ENCODE peak calls at places on chromosomes 3 and 15, in seven cellular contexts. Q is hepatocyte, T is WERI-Rb-1, D is AG04450, H is HL-60, K is psoas muscle, I is esophagus muscularis mucosa. W is an unnamed sample.

GRCh38 chr15:100734606-100735005 is 132.2 kb downstream of the ASB7 start:
- DNase-seq in Q (no peak), T (no peak), D (no peak), H (no peak), K (no peak), I (no peak), W (no peak)

GRCh38 chr3:78176869-78177268 is 1137.0 kb downstream of the ROBO2 start:
- DNase-seq in Q (no peak), T (no peak), D (no peak), H (no peak), K (no peak), I (no peak), W (no peak)

GRCh38 chr15:43376017-43376705 is 5.3 kb downstream of the TUBGCP4 start:
- DNase-seq in Q (peak), T (peak), D (no peak), H (peak), K (no peak), I (no peak), W (peak)

GRCh38 chr3:138944136-138944658 is 2.7 kb downstream of the FOXL2 start:
- DNase-seq in Q (no peak), T (no peak), D (no peak), H (no peak), K (no peak), I (no peak), W (no peak)

GRCh38 chr3:18344306-18345014 is 80.7 kb downstream of the SATB1 start:
- DNase-seq in Q (no peak), T (no peak), D (no peak), H (no peak), K (no peak), I (no peak), W (no peak)

GRCh38 chr15:37109952-37110630 is 9.7 kb upstream of the MEIS2 start:
- DNase-seq in Q (no peak), T (peak), D (no peak), H (no peak), K (peak), I (no peak), W (no peak)

GRCh38 chr3:183555541-183556081 is at the start of gene KLHL6:
- DNase-seq in Q (no peak), T (no peak), D (no peak), H (peak), K (no peak), I (no peak), W (no peak)

GRCh38 chr15:100716456-100717085 is 114.2 kb downstream of the ASB7 start:
- DNase-seq in Q (no peak), T (no peak), D (no peak), H (no peak), K (no peak), I (no peak), W (no peak)

GRCh38 chr3:4866841-4867240 is 112.4 kb upstream of the BHLHE40 start:
- DNase-seq in Q (peak), T (no peak), D (no peak), H (no peak), K (no peak), I (no peak), W (no peak)

DNA sequence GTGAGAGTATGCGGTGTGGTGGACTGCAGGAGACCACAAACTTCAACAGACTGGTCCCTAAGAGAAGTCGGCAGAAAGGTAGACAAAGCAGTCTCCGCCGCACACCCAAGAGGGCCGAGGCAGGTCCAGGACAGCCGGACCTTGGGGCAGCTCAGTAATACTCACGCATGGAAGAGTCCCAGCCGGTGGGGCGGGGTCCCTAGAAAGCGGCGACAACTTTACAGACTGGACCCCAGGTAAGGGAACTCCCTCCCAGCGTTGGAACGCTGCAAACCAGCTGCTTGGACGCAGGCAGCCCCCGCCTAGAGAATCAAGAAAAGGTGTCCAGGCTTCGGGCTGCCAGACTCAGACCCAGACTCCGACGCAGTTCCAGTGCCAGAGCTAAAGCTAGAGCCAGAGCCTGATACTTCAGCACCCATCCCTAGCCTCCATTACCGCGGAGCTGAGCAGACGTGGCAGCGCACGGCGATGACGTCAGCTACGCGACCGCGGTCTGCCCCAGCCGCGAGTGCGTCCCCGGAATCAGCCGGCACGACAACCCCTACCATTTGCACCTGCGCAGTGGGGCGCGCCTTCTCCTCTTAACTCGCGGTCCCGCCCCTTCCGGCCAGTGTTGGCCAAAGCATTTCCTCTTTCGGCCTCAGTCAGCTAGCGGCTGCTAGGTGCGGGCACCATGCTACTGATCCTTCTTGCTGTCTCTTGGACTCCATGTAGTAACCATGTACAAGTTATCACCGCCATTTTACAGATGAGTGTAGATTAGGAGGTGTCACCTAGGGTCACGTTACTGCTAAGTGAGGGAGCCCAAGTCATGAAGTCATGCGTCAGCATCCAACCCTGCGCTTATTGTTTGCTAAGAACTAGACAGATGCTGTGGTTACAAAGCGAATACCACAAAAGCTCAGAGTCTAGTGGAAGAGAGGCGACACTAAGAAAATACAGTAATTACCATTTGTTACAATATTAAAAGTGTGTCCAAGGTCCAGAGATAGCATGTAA is at the start of gene TMEM39A:
- DNase-seq in Q (peak), T (peak), D (peak), H (peak), K (peak), I (peak), W (peak)
- TF ChIP-seq CTCF in Q (no peak), T (no peak), D (no peak), H (no peak), K (peak), I (no peak), W (peak)

DNA sequence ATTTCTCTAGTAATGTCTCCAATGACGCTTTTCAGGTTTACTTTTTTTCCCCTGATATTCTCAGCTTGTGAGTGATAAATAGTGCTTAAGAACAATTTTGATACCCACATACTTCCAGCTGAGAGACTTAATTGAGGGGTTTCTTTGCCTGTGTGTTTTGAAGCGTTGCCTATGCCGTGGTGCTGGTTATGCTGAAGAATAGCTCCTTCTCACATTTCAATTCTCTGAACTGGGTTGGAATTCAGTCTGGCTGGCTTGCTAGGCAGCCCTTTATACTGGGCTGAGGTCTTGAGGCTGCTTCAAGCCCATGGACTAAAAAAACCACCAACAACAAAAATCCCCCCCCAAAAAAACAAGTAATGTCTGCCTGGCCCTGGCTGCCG is 87.4 kb downstream of the CHST2 start:
- DNase-seq in Q (no peak), T (no peak), D (no peak), H (no peak), K (no peak), I (no peak), W (no peak)
- H3K4me3 ChIP-seq in Q (no peak), T (no peak), D (no peak), H (no peak), K (no peak), I (no peak), W (no peak)

GRCh38 chr3:120745466-120745865 is 2.9 kb downstream of the GTF2E1 start:
- DNase-seq in Q (no peak), T (no peak), D (no peak), H (no peak), K (no peak), I (no peak), W (no peak)

GRCh38 chr3:120742198-120743080 is at the start of the genes GTF2E1 and RABL3:
- DNase-seq in Q (peak), T (peak), D (peak), H (peak), K (peak), I (peak), W (peak)

GRCh38 chr3:120741837-120742197 is 499 bp downstream of the RABL3 start:
- DNase-seq in Q (no peak), T (no peak), D (no peak), H (no peak), K (no peak), I (no peak), W (no peak)

GRCh38 chr3:120743081-120743365 is 479 bp downstream of the GTF2E1 start:
- DNase-seq in Q (no peak), T (no peak), D (no peak), H (no peak), K (no peak), I (no peak), W (peak)

DNA sequence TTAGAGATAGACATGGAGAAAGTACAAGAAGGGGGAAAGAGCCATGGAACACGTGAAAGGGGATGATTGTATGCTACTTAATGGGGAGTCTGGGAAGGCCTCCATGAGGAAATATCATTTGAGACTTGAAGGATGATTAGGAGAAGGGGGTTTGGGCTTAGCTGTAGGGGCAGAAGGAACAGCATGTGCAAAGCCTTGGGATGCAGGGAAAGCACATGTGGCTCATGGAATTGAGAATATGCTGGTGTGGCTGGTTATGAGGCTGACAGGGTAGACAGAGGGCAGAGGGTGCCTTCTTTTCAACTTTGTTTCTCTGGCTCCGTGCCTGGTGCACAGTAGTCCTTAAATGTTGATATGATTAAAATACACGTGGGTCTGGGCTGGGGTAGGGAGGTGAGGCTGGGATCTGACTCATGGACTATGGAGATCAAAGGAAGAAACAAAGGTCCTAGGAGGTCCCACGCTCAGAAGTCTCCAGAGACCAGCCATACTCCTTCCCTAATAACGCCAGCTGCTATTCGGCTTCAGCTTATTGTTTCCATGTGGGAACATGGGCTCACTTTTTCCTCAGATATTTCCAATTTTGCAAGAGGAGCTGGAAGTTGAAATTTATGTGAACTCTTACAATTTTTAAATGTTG is 1.1 kb downstream of the GTF2E1 start:
- DNase-seq in Q (peak), T (no peak), D (no peak), H (no peak), K (no peak), I (no peak), W (no peak)
- H3K27ac ChIP-seq in Q (peak), T (no peak), D (no peak), H (peak), K (peak), I (peak), W (no peak)

DNA sequence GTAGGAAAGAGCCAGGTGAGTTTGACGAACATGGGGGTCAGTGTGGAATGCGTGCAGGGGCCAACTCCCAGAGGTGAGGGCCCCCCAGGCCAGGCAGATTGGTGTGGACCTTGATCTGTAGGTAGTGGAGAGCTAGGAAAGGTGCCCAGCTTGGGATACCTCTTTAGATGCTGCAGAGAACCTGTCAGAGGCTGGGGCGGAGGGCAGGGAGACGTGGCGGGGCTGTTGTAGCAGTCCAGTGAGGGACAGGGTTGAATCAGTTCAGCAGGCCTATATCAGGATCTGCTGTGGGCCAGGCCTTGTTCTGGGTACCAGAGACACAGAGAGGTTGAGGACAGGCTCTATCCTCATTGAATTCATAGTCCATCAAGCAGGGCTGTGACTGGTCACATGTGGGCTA is 8.6 kb downstream of the SNX33 start:
- DNase-seq in Q (no peak), T (no peak), D (no peak), H (no peak), K (no peak), I (no peak), W (no peak)
- TF ChIP-seq CTCF in Q (no peak), T (no peak), D (no peak), H (no peak), K (no peak), I (no peak), W (no peak)

W was measured in brain microvascular endothelial cell.